ENCODE peak calls at places on chromosomes 11 and 22, in four cellular contexts. V, R, E and L are unnamed samples.

GRCh38 chr22:46012182-46012880 is 35.4 kb upstream of the WNT7B start:
- DNase-seq in E (no peak), V (no peak), R (no peak), L (no peak)

GRCh38 chr11:763073-763463 is 14.2 kb downstream of the GATD1 start:
- DNase-seq in R (peak), V (no peak), E (no peak), L (peak)

GRCh38 chr22:46862418-46863324 is 100.2 kb downstream of the TBC1D22A start:
- DNase-seq in E (no peak), R (no peak), V (no peak), L (no peak)

GRCh38 chr22:38032681-38033521 is 24.3 kb upstream of the PICK1 start:
- DNase-seq in E (no peak), R (no peak), V (peak), L (no peak)

GRCh38 chr11:22828373-22828772 is 1.2 kb downstream of the SVIP start:
- DNase-seq in R (no peak), E (no peak), V (no peak), L (no peak)

GRCh38 chr11:99432677-99433076 is 411.9 kb downstream of the CNTN5 start:
- DNase-seq in R (no peak), E (no peak), V (no peak), L (no peak)

GRCh38 chr11:64204464-64204989 is 2.0 kb upstream of the FERMT3 start:
- DNase-seq in R (peak), V (peak), E (peak), L (peak)

GRCh38 chr11:1549355-1550330 is 22.4 kb downstream of the DUSP8 start:
- DNase-seq in R (no peak), E (no peak), V (no peak), L (no peak)

GRCh38 chr11:61693897-61694840 is 14.0 kb downstream of the DAGLA start:
- DNase-seq in E (no peak), V (no peak), R (no peak), L (no peak)

GRCh38 chr11:78949976-78950690 is 375.5 kb upstream of the NARS2 start:
- DNase-seq in R (no peak), V (no peak), E (no peak), L (peak)

GRCh38 chr11:61162092-61162935 is 1.1 kb upstream of the VPS37C start:
- DNase-seq in V (peak), R (no peak), E (no peak), L (peak)

GRCh38 chr22:35357883-35358621 is 22.8 kb upstream of the HMOX1 start:
- DNase-seq in R (no peak), E (no peak), V (peak), L (no peak)

GRCh38 chr11:2975594-2975993 is 16.5 kb downstream of the NAP1L4 start:
- DNase-seq in V (peak), E (no peak), R (peak), L (peak)

GRCh38 chr11:74449369-74449931 is 17.9 kb downstream of the KCNE3 start:
- DNase-seq in R (peak), E (no peak), V (peak), L (peak)

GRCh38 chr11:62680825-62681240 is 2.0 kb upstream of the UBXN1 start:
- DNase-seq in E (no peak), V (peak), R (no peak), L (peak)

GRCh38 chr22:41285441-41285819 is 557 bp downstream of the RANGAP1 start:
- DNase-seq in R (peak), E (no peak), V (peak), L (peak)

GRCh38 chr11:130522284-130522961 is 74.0 kb downstream of the ADAMTS15 start:
- DNase-seq in R (peak), V (peak), E (no peak), L (peak)

GRCh38 chr22:36014539-36015072 is 14.0 kb downstream of the RBFOX2 start:
- DNase-seq in R (no peak), E (no peak), V (no peak), L (no peak)

GRCh38 chr11:45511566-45511965 is 153.9 kb downstream of the CHST1 start:
- DNase-seq in V (no peak), E (no peak), R (no peak), L (no peak)

GRCh38 chr22:50129121-50129734 is 39.4 kb downstream of the MOV10L1 start:
- DNase-seq in R (no peak), E (no peak), V (peak), L (no peak)

GRCh38 chr11:11937433-11937832 is 71.0 kb downstream of the DKK3 start:
- DNase-seq in R (no peak), E (no peak), V (no peak), L (no peak)

GRCh38 chr11:86508604-86509471 is 134.2 kb downstream of the CCDC81 start:
- DNase-seq in E (no peak), V (peak), R (no peak), L (no peak)

GRCh38 chr11:121497176-121497995 is 44.6 kb upstream of the SORL1-AS1 start:
- DNase-seq in V (no peak), R (no peak), E (no peak), L (no peak)

GRCh38 chr22:41647771-41648170 is 26.7 kb downstream of the XRCC6 start:
- DNase-seq in E (no peak), R (no peak), V (no peak), L (no peak)

GRCh38 chr22:49212002-49212401 is 615.7 kb downstream of the BRD1 start:
- DNase-seq in V (no peak), E (no peak), R (peak), L (no peak)

GRCh38 chr11:82356316-82356715 is 377.3 kb downstream of the FAM181B start:
- DNase-seq in E (no peak), V (no peak), R (no peak), L (peak)

GRCh38 chr11:114271316-114271715 is 24.9 kb upstream of the NNMT start:
- DNase-seq in V (no peak), E (no peak), R (no peak), L (no peak)

GRCh38 chr22:43796567-43796966 is 15.5 kb downstream of the EFCAB6 start:
- DNase-seq in V (peak), E (no peak), R (no peak), L (peak)

GRCh38 chr11:16924462-16924825 is 89.8 kb downstream of the PLEKHA7 start:
- DNase-seq in R (no peak), V (no peak), E (no peak), L (no peak)
- H3K9ac ChIP-seq in R (no peak), V (no peak), E (no peak), L (peak)

GRCh38 chr11:110174645-110175310 is 81.6 kb downstream of the ZC3H12C start:
- DNase-seq in V (peak), R (no peak), E (no peak), L (no peak)
- H3K27ac ChIP-seq in V (no peak), R (no peak), E (no peak), L (no peak)

GRCh38 chr11:19868281-19868821 is 155.7 kb downstream of the NAV2 start:
- DNase-seq in V (peak), R (no peak), E (no peak), L (peak)

GRCh38 chr11:19867064-19867463 is 154.4 kb downstream of the NAV2 start:
- DNase-seq in R (no peak), V (no peak), E (no peak), L (no peak)

GRCh38 chr11:19864141-19865120 is 151.8 kb downstream of the NAV2 start:
- DNase-seq in V (no peak), E (no peak), R (no peak), L (peak)

GRCh38 chr11:19868871-19869270 is 156.2 kb downstream of the NAV2 start:
- DNase-seq in E (no peak), V (peak), R (no peak), L (peak)

DNA sequence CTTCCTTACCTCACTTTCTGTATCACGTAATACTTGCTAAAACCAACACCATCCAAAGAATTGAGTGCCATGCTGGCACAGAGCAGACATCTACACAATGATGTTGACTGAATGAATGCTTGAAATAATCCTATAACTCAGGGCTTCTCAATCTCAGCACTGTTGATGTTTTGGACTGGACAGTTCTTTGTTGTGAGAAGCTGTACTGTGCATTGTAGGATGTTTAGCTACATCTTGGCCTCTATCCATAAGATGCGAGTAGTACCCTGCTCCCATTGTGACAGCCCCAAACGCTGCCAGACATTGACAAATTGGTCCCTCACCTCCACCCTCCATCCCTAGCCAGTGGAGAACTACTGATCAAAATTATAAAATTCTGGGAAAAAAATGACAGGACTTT is 153.4 kb downstream of the NAV2 start:
- DNase-seq in V (no peak), E (no peak), R (no peak), L (no peak)
- H4K5ac ChIP-seq in V (no peak), E (no peak), R (no peak), L (no peak)

GRCh38 chr11:126479178-126479930 is 123.9 kb downstream of the ST3GAL4 start:
- DNase-seq in R (no peak), E (no peak), V (no peak), L (no peak)

GRCh38 chr11:126481303-126481680 is 125.8 kb downstream of the ST3GAL4 start:
- DNase-seq in E (no peak), R (no peak), V (no peak), L (no peak)

GRCh38 chr11:126480015-126480409 is 124.5 kb downstream of the ST3GAL4 start:
- DNase-seq in R (no peak), V (no peak), E (no peak), L (no peak)

GRCh38 chr11:126482586-126483108 is 127.2 kb downstream of the ST3GAL4 start:
- DNase-seq in R (no peak), V (peak), E (no peak), L (no peak)

DNA sequence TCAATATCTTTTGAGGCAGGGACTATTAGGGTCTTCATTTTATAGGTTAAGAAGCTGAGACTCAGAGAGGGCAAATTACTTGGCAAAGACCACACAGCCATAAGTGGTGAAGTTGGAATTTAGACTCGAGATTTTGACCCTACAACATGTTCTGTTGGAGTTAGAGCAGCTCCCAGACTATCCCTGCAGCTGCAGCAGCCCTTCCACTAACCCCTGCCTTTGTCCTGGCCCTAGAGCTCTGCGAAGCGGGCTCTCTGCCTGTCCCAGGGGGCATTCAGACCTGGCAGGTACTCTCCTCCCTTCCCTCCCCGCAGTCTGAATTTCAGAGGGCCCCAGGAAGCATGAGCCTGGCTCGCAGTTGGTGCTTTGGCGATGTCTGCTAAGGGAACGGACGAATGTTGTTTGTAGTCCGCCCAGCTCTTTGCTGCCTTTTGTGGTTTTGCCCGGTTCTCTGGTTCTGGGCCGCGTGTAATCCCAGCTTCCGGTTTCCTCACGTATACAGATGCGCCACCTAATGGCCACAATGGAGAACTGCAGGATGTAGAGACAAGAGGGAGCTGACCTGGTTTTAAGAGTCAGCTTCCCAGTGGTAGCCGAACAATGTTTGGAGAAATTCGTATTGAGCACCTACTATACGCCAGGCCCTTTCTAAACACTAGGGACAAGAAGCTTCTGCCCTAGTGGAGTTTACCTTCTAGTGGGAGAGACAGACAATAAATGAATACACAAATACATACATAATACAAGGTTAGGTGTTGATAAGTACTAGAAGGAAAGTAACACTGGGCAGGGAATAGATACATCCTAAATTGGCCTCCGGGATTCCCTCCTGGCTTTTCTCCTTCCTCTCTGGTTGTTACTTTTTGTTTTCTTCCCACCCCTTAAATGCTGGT is 125.2 kb downstream of the ST3GAL4 start:
- DNase-seq in E (peak), V (peak), R (peak), L (peak)
- H3K9ac ChIP-seq in E (no peak), V (peak), R (peak), L (peak)

GRCh38 chr11:35802221-35802620 is 139.6 kb downstream of the TRIM44 start:
- DNase-seq in V (no peak), E (no peak), R (no peak), L (no peak)
- H3K27ac ChIP-seq in V (no peak), E (no peak), R (no peak), L (no peak)

GRCh38 chr22:33450756-33451155 is 392.6 kb upstream of the SYN3 start:
- DNase-seq in E (no peak), V (no peak), R (no peak), L (no peak)
- H4K5ac ChIP-seq in E (no peak), V (no peak), R (no peak), L (no peak)

GRCh38 chr11:94088906-94089305 is 39.7 kb upstream of the PANX1 start:
- DNase-seq in V (no peak), R (peak), E (no peak), L (no peak)

GRCh38 chr11:94084164-94084563 is 44.5 kb upstream of the PANX1 start:
- DNase-seq in R (no peak), V (no peak), E (no peak), L (no peak)

DNA sequence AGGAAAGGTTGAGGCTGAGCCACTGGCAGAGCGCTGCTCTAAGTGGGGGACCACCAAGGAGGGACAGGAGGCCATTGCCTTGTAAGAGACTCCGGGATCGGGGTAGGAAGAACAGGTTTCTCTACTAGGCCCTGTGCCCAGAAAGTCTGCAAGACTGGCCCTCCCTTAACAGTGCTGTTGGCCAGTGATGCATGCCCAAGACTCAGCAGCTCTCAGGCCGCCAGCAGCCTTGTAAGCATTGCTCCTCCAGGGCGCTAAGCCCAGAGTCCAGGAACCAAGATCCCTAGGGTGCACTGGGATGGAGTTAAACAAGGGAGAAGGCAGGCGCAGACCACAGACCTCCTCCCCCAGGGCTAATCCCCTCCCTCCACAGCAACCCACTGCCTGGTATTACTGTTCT is 39.3 kb upstream of the PANX1 start:
- DNase-seq in R (no peak), V (no peak), E (no peak), L (no peak)
- H3K9ac ChIP-seq in R (no peak), V (no peak), E (no peak), L (no peak)